ENCODE peak calls at places on chromosome 9, in four cellular contexts. K is HCT116, C is thyroid gland, N is astrocyte of the cerebellum. G is an unnamed sample.

GRCh38 chr9:34428325-34428958 is 29.9 kb downstream of the FAM219A start:
- DNase-seq in K (no peak), C (peak; percentile 20), N (peak; percentile 53), G (no peak)

GRCh38 chr9:128819716-128820664 is 1.7 kb downstream of the ENDOG start:
- DNase-seq in C (no peak), K (no peak), N (no peak), G (no peak)

GRCh38 chr9:6214451-6214850 is 1.2 kb upstream of the IL33 start:
- DNase-seq in C (no peak), K (no peak), N (no peak), G (no peak)

GRCh38 chr9:71863652-71864051 is 47.3 kb downstream of the ABHD17B start:
- DNase-seq in K (no peak), C (no peak), N (peak; percentile 1), G (no peak)

GRCh38 chr9:137873858-137874363 is 3.7 kb upstream of the CACNA1B start:
- DNase-seq in C (no peak), K (no peak), N (no peak), G (no peak)

GRCh38 chr9:135330685-135331590 is 148.6 kb upstream of the PPP1R26 start:
- DNase-seq in K (no peak), C (no peak), N (no peak), G (no peak)

GRCh38 chr9:68505681-68506409 is 34.8 kb downstream of the TMEM252 start:
- DNase-seq in C (no peak), K (no peak), N (no peak), G (no peak)

GRCh38 chr9:86202338-86202882 is 57.0 kb downstream of the C9orf153 start:
- DNase-seq in C (peak; percentile 5), N (peak; percentile 9), K (peak; percentile 27), G (peak; percentile 16)

GRCh38 chr9:81562221-81563019 is 126.9 kb downstream of the TLE1 start:
- DNase-seq in C (peak; percentile 29), N (peak; percentile 48), K (peak; percentile 74), G (no peak)

GRCh38 chr9:129404621-129405020 is 216.3 kb downstream of the C9orf50 start:
- DNase-seq in C (no peak), N (no peak), K (no peak), G (no peak)

GRCh38 chr9:129235041-129235930 is 57.2 kb upstream of the IER5L start:
- DNase-seq in N (no peak), K (no peak), C (no peak), G (no peak)

GRCh38 chr9:109705515-109705914 is 74.5 kb upstream of the PALM2AKAP2 start:
- DNase-seq in C (no peak), K (peak; percentile 32), N (no peak), G (peak; percentile 24)

GRCh38 chr9:136623849-136624183 is 38.9 kb upstream of the EGFL7 start:
- DNase-seq in N (no peak), C (no peak), K (no peak), G (no peak)

GRCh38 chr9:128636024-128636390 is 20.6 kb downstream of the DYNC2I2 start:
- DNase-seq in K (no peak), C (peak; percentile 93), N (no peak), G (no peak)

GRCh38 chr9:94014845-94015244 is 59.7 kb upstream of the BARX1 start:
- DNase-seq in N (no peak), K (no peak), C (no peak), G (no peak)

GRCh38 chr9:116300360-116300759 is 146.8 kb downstream of the PAPPA start:
- DNase-seq in C (no peak), N (no peak), K (no peak), G (no peak)

GRCh38 chr9:5113523-5113922 is 71.9 kb downstream of the INSL6 start:
- DNase-seq in C (no peak), K (no peak), N (no peak), G (no peak)

GRCh38 chr9:109868222-109868621 is 88.2 kb downstream of the PALM2AKAP2 start:
- DNase-seq in C (no peak), N (peak; percentile 16), K (no peak), G (no peak)

GRCh38 chr9:132211570-132211969 is 49.7 kb downstream of the NTNG2 start:
- DNase-seq in C (no peak), K (no peak), N (no peak), G (no peak)

GRCh38 chr9:132210472-132211145 is 48.8 kb downstream of the NTNG2 start:
- DNase-seq in C (no peak), K (no peak), N (no peak), G (no peak)

GRCh38 chr9:132209263-132209662 is 47.4 kb downstream of the NTNG2 start:
- DNase-seq in C (no peak), K (no peak), N (no peak), G (no peak)

GRCh38 chr9:132216861-132217655 is 55.2 kb downstream of the NTNG2 start:
- DNase-seq in N (no peak), K (no peak), C (no peak), G (no peak)

DNA sequence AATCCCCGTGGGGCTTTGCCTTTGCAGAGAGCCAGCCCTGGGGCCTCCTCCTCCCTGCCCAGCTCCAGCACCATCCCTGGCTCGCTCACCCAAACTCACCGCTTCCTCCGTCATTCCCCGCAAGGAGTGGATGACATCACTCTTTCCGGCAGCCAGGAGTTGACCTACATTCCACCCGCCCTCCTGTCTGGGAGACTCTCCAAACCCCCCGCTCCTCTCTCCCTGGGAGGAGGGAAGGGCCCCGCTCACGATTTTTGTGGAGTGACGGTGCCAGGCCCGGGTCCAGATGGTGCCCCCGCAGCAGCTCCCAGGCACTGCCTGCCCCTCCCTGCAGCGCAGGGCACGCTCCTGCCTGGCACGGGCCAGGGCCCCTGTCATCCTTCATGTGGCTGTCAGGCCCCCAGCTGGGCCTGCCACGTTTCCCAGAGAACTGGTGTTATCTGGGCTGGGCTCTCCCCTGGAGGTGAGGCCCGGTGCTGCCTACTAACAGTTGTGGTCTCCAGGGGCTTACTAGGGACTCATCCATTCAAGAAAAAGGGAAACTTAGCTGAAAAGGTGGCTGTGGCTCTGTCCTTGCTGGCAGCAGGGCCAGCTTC is 52.3 kb downstream of the NTNG2 start:
- DNase-seq in C (peak; percentile 90), N (peak; percentile 90), K (peak; percentile 22), G (peak; percentile 41)
- TF ChIP-seq CTCF in C (no peak), N (peak; percentile 10), K (peak; percentile 5), G (no peak)

GRCh38 chr9:37035472-37036236 is 1.6 kb upstream of the PAX5 start:
- DNase-seq in N (no peak), K (no peak), C (no peak), G (no peak)

GRCh38 chr9:37036237-37037136 is 2.4 kb upstream of the PAX5 start:
- DNase-seq in C (peak; percentile 52), K (no peak), N (no peak), G (no peak)

GRCh38 chr9:37037137-37037743 is 3.2 kb upstream of the PAX5 start:
- DNase-seq in K (no peak), N (no peak), C (no peak), G (no peak)

GRCh38 chr9:37039065-37039464 is 5.0 kb upstream of the PAX5 start:
- DNase-seq in K (no peak), C (no peak), N (no peak), G (no peak)

DNA sequence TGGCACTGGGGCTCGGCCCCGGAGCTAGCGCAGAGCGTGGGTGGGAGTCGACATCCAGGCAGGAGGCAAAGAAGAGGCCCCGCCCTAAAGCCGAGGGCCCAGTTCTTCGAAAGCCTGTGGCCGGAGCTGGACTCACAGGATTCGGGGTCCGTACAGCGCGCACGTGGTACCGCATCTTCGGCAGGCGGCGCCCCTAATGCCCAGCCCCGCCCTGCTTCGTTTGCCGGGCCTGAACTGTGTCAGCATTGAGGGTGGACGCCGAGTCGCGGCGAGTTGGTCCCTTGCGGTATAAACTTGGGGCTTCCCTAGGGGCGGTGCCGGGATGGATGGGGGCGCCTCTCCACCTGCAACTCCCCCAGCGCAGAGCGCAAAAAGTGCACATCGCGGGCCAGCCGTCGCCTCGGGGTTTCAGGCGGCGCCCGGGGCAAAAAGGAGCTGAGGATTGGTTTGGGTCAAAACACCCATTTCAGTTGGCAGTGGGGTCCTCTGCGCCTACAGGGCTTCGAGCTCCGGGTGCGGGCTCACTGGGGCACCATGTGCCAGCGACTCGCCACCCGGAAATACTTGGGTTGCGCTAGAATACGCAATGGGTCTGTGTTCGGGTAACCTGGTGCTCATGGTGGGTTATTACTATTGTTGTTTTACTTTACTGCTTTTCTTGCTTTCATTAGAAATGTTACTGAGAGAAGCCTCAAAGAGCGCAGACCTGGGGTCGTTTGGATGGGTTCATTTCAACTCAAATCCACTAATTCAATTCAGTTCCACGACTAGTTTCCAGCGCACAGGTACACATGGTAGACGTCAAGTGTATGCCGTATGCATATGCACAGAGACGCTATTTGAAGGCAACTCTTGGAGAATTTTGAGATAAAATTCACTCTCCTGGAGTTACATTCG is 3.9 kb upstream of the PAX5 start:
- DNase-seq in C (no peak), N (no peak), K (no peak), G (no peak)
- H3K4me3 ChIP-seq in C (no peak overlapping the region), N (no peak overlapping the region), K (no peak overlapping the region), G (peak overlapping the region; percentile 41)

GRCh38 chr9:124688238-124688904 is 82.7 kb downstream of the NR6A1 start:
- DNase-seq in N (no peak), K (no peak), C (no peak), G (no peak)

GRCh38 chr9:124684140-124684539 is 87.0 kb downstream of the NR6A1 start:
- DNase-seq in N (no peak), K (no peak), C (peak; percentile 43), G (no peak)

GRCh38 chr9:124686918-124687317 is 84.2 kb downstream of the NR6A1 start:
- DNase-seq in N (no peak), K (no peak), C (no peak), G (no peak)

GRCh38 chr9:124683043-124683442 is 88.1 kb downstream of the NR6A1 start:
- DNase-seq in K (no peak), C (no peak), N (no peak), G (no peak)

DNA sequence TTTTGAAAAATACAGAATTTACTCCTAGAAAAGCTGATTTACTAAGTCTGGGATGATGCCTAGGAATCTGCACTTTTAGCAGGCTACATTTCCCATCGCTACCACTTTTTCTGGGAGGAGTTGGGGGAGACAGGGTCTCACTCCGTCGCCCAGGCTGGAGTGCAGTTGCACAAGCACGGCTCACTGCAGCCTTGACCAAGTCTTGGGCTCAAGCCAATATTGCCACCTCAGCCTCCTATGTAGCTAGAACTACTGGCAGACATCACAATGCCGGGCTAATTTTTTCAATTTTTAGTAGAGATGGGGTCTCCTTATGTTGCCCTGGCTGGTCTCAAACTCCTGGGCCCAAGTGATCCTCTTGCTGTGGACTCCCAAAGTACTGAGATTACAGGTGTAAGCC is 85.9 kb downstream of the NR6A1 start:
- DNase-seq in N (no peak), C (peak; percentile 86), K (no peak), G (no peak)
- TF ChIP-seq CTCF in N (no peak), C (no peak), K (no peak), G (no peak)

GRCh38 chr9:91421022-91421765 is 2.4 kb downstream of the NFIL3 start:
- DNase-seq in C (peak; percentile 22), K (no peak), N (no peak), G (no peak)
- H3K4me3 ChIP-seq in C (peak overlapping the region; percentile 35), K (no peak overlapping the region), N (peak overlapping the region; percentile 79), G (peak overlapping the region; percentile 74)

GRCh38 chr9:73162987-73163763 is 11.5 kb downstream of the ANXA1 start:
- DNase-seq in K (no peak), N (no peak), C (no peak), G (no peak)
- TF ChIP-seq CTCF in K (peak; percentile 16), N (no peak), C (no peak), G (no peak)

G was measured in HFF-Myc.